ENCODE peak calls at places on chromosomes 3 and 15, in eight cellular contexts. One of them, this sample, is unnamed.

GRCh38 chr3:11470031-11470853 is 173.5 kb downstream of the VGLL4 start:
- DNase-seq in fibroblast of pulmonary artery: no peak
- DNase-seq in AG04450: no peak
- DNase-seq in type B pancreatic cell: no peak
- DNase-seq in adrenal gland: no peak
- DNase-seq in heart left ventricle: no peak
- DNase-seq in choroid plexus epithelial cell: no peak
- DNase-seq in GM10248: no peak
- DNase-seq in this sample: no peak

GRCh38 chr3:63975705-63976104 is 47.6 kb downstream of the PSMD6 start:
- DNase-seq in fibroblast of pulmonary artery: peak
- DNase-seq in AG04450: no peak
- DNase-seq in type B pancreatic cell: no peak
- DNase-seq in adrenal gland: peak
- DNase-seq in heart left ventricle: peak
- DNase-seq in choroid plexus epithelial cell: peak
- DNase-seq in GM10248: no peak
- DNase-seq in this sample: no peak

GRCh38 chr3:39189648-39190269 is 2.6 kb downstream of the XIRP1 start:
- DNase-seq in fibroblast of pulmonary artery: peak
- DNase-seq in AG04450: no peak
- DNase-seq in type B pancreatic cell: no peak
- DNase-seq in adrenal gland: peak
- DNase-seq in heart left ventricle: peak
- DNase-seq in choroid plexus epithelial cell: peak
- DNase-seq in GM10248: peak
- DNase-seq in this sample: no peak

GRCh38 chr3:33067484-33067883 is 29.5 kb downstream of the GLB1 start:
- DNase-seq in fibroblast of pulmonary artery: peak
- DNase-seq in AG04450: no peak
- DNase-seq in type B pancreatic cell: no peak
- DNase-seq in adrenal gland: no peak
- DNase-seq in heart left ventricle: no peak
- DNase-seq in choroid plexus epithelial cell: no peak
- DNase-seq in GM10248: no peak
- DNase-seq in this sample: no peak

GRCh38 chr15:75138016-75138999 is 63.4 kb upstream of the C15orf39 start:
- DNase-seq in fibroblast of pulmonary artery: peak
- DNase-seq in AG04450: no peak
- DNase-seq in type B pancreatic cell: no peak
- DNase-seq in adrenal gland: no peak
- DNase-seq in heart left ventricle: no peak
- DNase-seq in choroid plexus epithelial cell: peak
- DNase-seq in GM10248: no peak
- DNase-seq in this sample: no peak

GRCh38 chr15:64379216-64379960 is 1.9 kb downstream of the PCLAF start:
- DNase-seq in fibroblast of pulmonary artery: no peak
- DNase-seq in AG04450: no peak
- DNase-seq in type B pancreatic cell: no peak
- DNase-seq in adrenal gland: no peak
- DNase-seq in heart left ventricle: no peak
- DNase-seq in choroid plexus epithelial cell: no peak
- DNase-seq in GM10248: no peak
- DNase-seq in this sample: no peak

GRCh38 chr15:68734352-68734751 is 86.3 kb downstream of the ANP32A start:
- DNase-seq in fibroblast of pulmonary artery: no peak
- DNase-seq in AG04450: no peak
- DNase-seq in type B pancreatic cell: no peak
- DNase-seq in adrenal gland: no peak
- DNase-seq in heart left ventricle: no peak
- DNase-seq in choroid plexus epithelial cell: no peak
- DNase-seq in GM10248: no peak
- DNase-seq in this sample: no peak

GRCh38 chr3:32703491-32703968 is 18.5 kb downstream of the CNOT10 start:
- DNase-seq in fibroblast of pulmonary artery: peak
- DNase-seq in AG04450: no peak
- DNase-seq in type B pancreatic cell: no peak
- DNase-seq in adrenal gland: no peak
- DNase-seq in heart left ventricle: no peak
- DNase-seq in choroid plexus epithelial cell: peak
- DNase-seq in GM10248: no peak
- DNase-seq in this sample: no peak

GRCh38 chr15:96365781-96366525 is 35.5 kb downstream of the NR2F2 start:
- DNase-seq in fibroblast of pulmonary artery: no peak
- DNase-seq in AG04450: no peak
- DNase-seq in type B pancreatic cell: no peak
- DNase-seq in adrenal gland: no peak
- DNase-seq in heart left ventricle: no peak
- DNase-seq in choroid plexus epithelial cell: no peak
- DNase-seq in GM10248: peak
- DNase-seq in this sample: no peak

GRCh38 chr3:11634974-11635612 is 8.6 kb downstream of the VGLL4 start:
- DNase-seq in fibroblast of pulmonary artery: no peak
- DNase-seq in AG04450: no peak
- DNase-seq in type B pancreatic cell: no peak
- DNase-seq in adrenal gland: no peak
- DNase-seq in heart left ventricle: no peak
- DNase-seq in choroid plexus epithelial cell: no peak
- DNase-seq in GM10248: no peak
- DNase-seq in this sample: no peak

GRCh38 chr3:414063-414462 is 217.5 kb downstream of the CHL1 start:
- DNase-seq in fibroblast of pulmonary artery: peak
- DNase-seq in AG04450: no peak
- DNase-seq in type B pancreatic cell: no peak
- DNase-seq in adrenal gland: no peak
- DNase-seq in heart left ventricle: no peak
- DNase-seq in choroid plexus epithelial cell: peak
- DNase-seq in GM10248: peak
- DNase-seq in this sample: no peak

GRCh38 chr3:139309880-139310279 is 33.9 kb upstream of the MRPS22 start:
- DNase-seq in fibroblast of pulmonary artery: peak
- DNase-seq in AG04450: no peak
- DNase-seq in type B pancreatic cell: no peak
- DNase-seq in adrenal gland: peak
- DNase-seq in heart left ventricle: no peak
- DNase-seq in choroid plexus epithelial cell: peak
- DNase-seq in GM10248: no peak
- DNase-seq in this sample: no peak

GRCh38 chr15:40282144-40282869 is 557 bp downstream of the ANKRD63 start:
- DNase-seq in fibroblast of pulmonary artery: no peak
- DNase-seq in AG04450: no peak
- DNase-seq in type B pancreatic cell: no peak
- DNase-seq in adrenal gland: no peak
- DNase-seq in heart left ventricle: no peak
- DNase-seq in choroid plexus epithelial cell: no peak
- DNase-seq in GM10248: peak
- DNase-seq in this sample: no peak

GRCh38 chr15:88465633-88466219 is 1.5 kb downstream of the MRPL46 start:
- DNase-seq in fibroblast of pulmonary artery: peak
- DNase-seq in AG04450: no peak
- DNase-seq in type B pancreatic cell: no peak
- DNase-seq in adrenal gland: peak
- DNase-seq in heart left ventricle: no peak
- DNase-seq in choroid plexus epithelial cell: peak
- DNase-seq in GM10248: no peak
- DNase-seq in this sample: no peak

GRCh38 chr15:88467073-88467934 is at the start of the genes MRPL46 and MRPS11:
- DNase-seq in fibroblast of pulmonary artery: peak
- DNase-seq in AG04450: peak
- DNase-seq in type B pancreatic cell: peak
- DNase-seq in adrenal gland: peak
- DNase-seq in heart left ventricle: peak
- DNase-seq in choroid plexus epithelial cell: peak
- DNase-seq in GM10248: peak
- DNase-seq in this sample: peak

GRCh38 chr15:88469321-88469720 is 1.8 kb downstream of the MRPS11 start:
- DNase-seq in fibroblast of pulmonary artery: no peak
- DNase-seq in AG04450: no peak
- DNase-seq in type B pancreatic cell: no peak
- DNase-seq in adrenal gland: no peak
- DNase-seq in heart left ventricle: no peak
- DNase-seq in choroid plexus epithelial cell: no peak
- DNase-seq in GM10248: no peak
- DNase-seq in this sample: no peak

GRCh38 chr15:88470625-88471372 is 3.3 kb downstream of the MRPS11 start:
- DNase-seq in fibroblast of pulmonary artery: no peak
- DNase-seq in AG04450: no peak
- DNase-seq in type B pancreatic cell: no peak
- DNase-seq in adrenal gland: no peak
- DNase-seq in heart left ventricle: no peak
- DNase-seq in choroid plexus epithelial cell: no peak
- DNase-seq in GM10248: no peak
- DNase-seq in this sample: no peak

GRCh38 chr15:88467935-88468528 is 524 bp downstream of the MRPS11 start:
- DNase-seq in fibroblast of pulmonary artery: peak
- DNase-seq in AG04450: no peak
- DNase-seq in type B pancreatic cell: peak
- DNase-seq in adrenal gland: no peak
- DNase-seq in heart left ventricle: no peak
- DNase-seq in choroid plexus epithelial cell: peak
- DNase-seq in GM10248: no peak
- DNase-seq in this sample: no peak
- TF ChIP-seq CTCF in fibroblast of pulmonary artery: peak
- TF ChIP-seq CTCF in AG04450: peak
- TF ChIP-seq CTCF in type B pancreatic cell: peak
- TF ChIP-seq CTCF in adrenal gland: no peak
- TF ChIP-seq CTCF in heart left ventricle: no peak
- TF ChIP-seq CTCF in choroid plexus epithelial cell: peak
- TF ChIP-seq CTCF in GM10248: peak
- TF ChIP-seq CTCF in this sample: no peak

GRCh38 chr3:55877703-55878102 is 390.6 kb upstream of the WNT5A start:
- DNase-seq in fibroblast of pulmonary artery: no peak
- DNase-seq in AG04450: no peak
- DNase-seq in type B pancreatic cell: no peak
- DNase-seq in adrenal gland: no peak
- DNase-seq in heart left ventricle: no peak
- DNase-seq in choroid plexus epithelial cell: no peak
- DNase-seq in GM10248: no peak
- DNase-seq in this sample: no peak
- TF ChIP-seq CTCF in fibroblast of pulmonary artery: no peak
- TF ChIP-seq CTCF in AG04450: peak
- TF ChIP-seq CTCF in type B pancreatic cell: peak
- TF ChIP-seq CTCF in adrenal gland: no peak
- TF ChIP-seq CTCF in heart left ventricle: no peak
- TF ChIP-seq CTCF in choroid plexus epithelial cell: peak
- TF ChIP-seq CTCF in GM10248: no peak
- TF ChIP-seq CTCF in this sample: no peak

GRCh38 chr3:172042136-172042535 is 2.8 kb downstream of the FNDC3B start:
- DNase-seq in fibroblast of pulmonary artery: peak
- DNase-seq in AG04450: no peak
- DNase-seq in type B pancreatic cell: no peak
- DNase-seq in adrenal gland: no peak
- DNase-seq in heart left ventricle: no peak
- DNase-seq in choroid plexus epithelial cell: no peak
- DNase-seq in GM10248: no peak
- DNase-seq in this sample: no peak

GRCh38 chr3:172039352-172040077 is at the start of gene FNDC3B:
- DNase-seq in fibroblast of pulmonary artery: peak
- DNase-seq in AG04450: peak
- DNase-seq in type B pancreatic cell: peak
- DNase-seq in adrenal gland: peak
- DNase-seq in heart left ventricle: peak
- DNase-seq in choroid plexus epithelial cell: peak
- DNase-seq in GM10248: peak
- DNase-seq in this sample: peak

GRCh38 chr3:172040976-172041963 is 1.9 kb downstream of the FNDC3B start:
- DNase-seq in fibroblast of pulmonary artery: peak
- DNase-seq in AG04450: no peak
- DNase-seq in type B pancreatic cell: no peak
- DNase-seq in adrenal gland: peak
- DNase-seq in heart left ventricle: no peak
- DNase-seq in choroid plexus epithelial cell: peak
- DNase-seq in GM10248: no peak
- DNase-seq in this sample: no peak

GRCh38 chr3:172038823-172039222 is 555 bp upstream of the FNDC3B start:
- DNase-seq in fibroblast of pulmonary artery: peak
- DNase-seq in AG04450: no peak
- DNase-seq in type B pancreatic cell: no peak
- DNase-seq in adrenal gland: peak
- DNase-seq in heart left ventricle: no peak
- DNase-seq in choroid plexus epithelial cell: peak
- DNase-seq in GM10248: no peak
- DNase-seq in this sample: no peak

GRCh38 chr3:172040078-172040975 is 949 bp downstream of the FNDC3B start:
- DNase-seq in fibroblast of pulmonary artery: peak
- DNase-seq in AG04450: peak
- DNase-seq in type B pancreatic cell: peak
- DNase-seq in adrenal gland: peak
- DNase-seq in heart left ventricle: peak
- DNase-seq in choroid plexus epithelial cell: peak
- DNase-seq in GM10248: peak
- DNase-seq in this sample: no peak
- TF ChIP-seq CTCF in fibroblast of pulmonary artery: peak
- TF ChIP-seq CTCF in AG04450: peak
- TF ChIP-seq CTCF in type B pancreatic cell: peak
- TF ChIP-seq CTCF in adrenal gland: peak
- TF ChIP-seq CTCF in heart left ventricle: no peak
- TF ChIP-seq CTCF in choroid plexus epithelial cell: peak
- TF ChIP-seq CTCF in GM10248: peak
- TF ChIP-seq CTCF in this sample: no peak

DNA sequence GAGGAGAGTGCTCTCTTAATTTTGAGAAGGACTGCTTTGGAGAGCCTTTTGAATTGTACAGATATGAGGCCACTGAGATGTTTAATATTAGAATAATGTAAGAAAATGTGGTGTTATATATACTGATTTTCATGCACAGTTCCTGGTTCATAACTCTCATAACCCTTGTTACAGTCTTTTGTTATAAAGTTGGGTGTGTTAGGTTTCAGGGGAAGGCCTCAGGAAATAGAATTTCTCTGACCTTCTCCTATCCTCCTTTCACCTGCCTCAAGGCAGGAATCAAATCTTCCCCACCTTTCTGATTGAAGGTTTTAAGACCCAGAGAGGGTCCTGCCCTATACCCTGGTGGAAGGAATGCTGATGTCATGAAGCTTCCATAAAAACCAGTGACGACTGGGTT is 245.9 kb downstream of the NSUN3 start:
- DNase-seq in fibroblast of pulmonary artery: no peak
- DNase-seq in AG04450: no peak
- DNase-seq in type B pancreatic cell: no peak
- DNase-seq in adrenal gland: no peak
- DNase-seq in heart left ventricle: no peak
- DNase-seq in choroid plexus epithelial cell: no peak
- DNase-seq in GM10248: no peak
- DNase-seq in this sample: no peak
- TF ChIP-seq CTCF in fibroblast of pulmonary artery: no peak
- TF ChIP-seq CTCF in AG04450: peak
- TF ChIP-seq CTCF in type B pancreatic cell: peak
- TF ChIP-seq CTCF in adrenal gland: no peak
- TF ChIP-seq CTCF in heart left ventricle: no peak
- TF ChIP-seq CTCF in choroid plexus epithelial cell: no peak
- TF ChIP-seq CTCF in GM10248: no peak
- TF ChIP-seq CTCF in this sample: no peak

DNA sequence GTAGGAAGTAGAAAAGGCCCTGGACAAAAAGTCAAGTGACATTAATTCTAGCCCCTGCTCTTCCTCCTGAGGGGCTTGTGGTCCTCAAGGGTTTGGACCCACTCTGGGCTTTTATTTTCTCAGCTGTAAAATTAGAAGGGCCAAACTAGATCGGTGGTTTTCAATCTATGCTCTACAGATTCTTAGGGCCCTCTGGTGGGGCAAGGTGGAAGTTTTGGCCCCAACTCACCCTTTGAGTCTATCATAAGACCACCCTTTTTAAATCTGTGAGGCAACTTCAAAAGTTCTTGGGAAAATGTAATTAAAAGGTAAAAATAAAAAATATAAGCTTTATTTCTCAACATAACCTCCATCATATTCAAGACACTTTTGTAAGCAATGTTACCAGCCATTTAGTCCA is 25.6 kb upstream of the CFAP161 start:
- DNase-seq in fibroblast of pulmonary artery: no peak
- DNase-seq in AG04450: no peak
- DNase-seq in type B pancreatic cell: no peak
- DNase-seq in adrenal gland: no peak
- DNase-seq in heart left ventricle: no peak
- DNase-seq in choroid plexus epithelial cell: peak
- DNase-seq in GM10248: no peak
- DNase-seq in this sample: no peak
- TF ChIP-seq CTCF in fibroblast of pulmonary artery: peak
- TF ChIP-seq CTCF in AG04450: peak
- TF ChIP-seq CTCF in type B pancreatic cell: peak
- TF ChIP-seq CTCF in adrenal gland: peak
- TF ChIP-seq CTCF in heart left ventricle: peak
- TF ChIP-seq CTCF in choroid plexus epithelial cell: peak
- TF ChIP-seq CTCF in GM10248: peak
- TF ChIP-seq CTCF in this sample: no peak